ENCODE peak calls at places on chromosomes 4 and X, in five cellular contexts. X, H, Y, N and L are unnamed samples.

GRCh38 chr4:2402053-2402452 is 16.4 kb downstream of the ZFYVE28 start:
- DNase-seq in N (peak; percentile 73), X (no peak), H (peak; percentile 87), Y (no peak), L (peak; percentile 88)

GRCh38 chr4:102268355-102268754 is 76.9 kb downstream of the SLC39A8 start:
- DNase-seq in X (no peak), N (no peak), H (no peak), Y (no peak), L (no peak)

GRCh38 chrX:118528089-118528753 is 32.6 kb downstream of the DOCK11 start:
- DNase-seq in X (no peak), N (no peak), Y (peak; percentile 47), H (no peak), L (no peak)

GRCh38 chr4:68342139-68342538 is 7.8 kb downstream of the YTHDC1 start:
- DNase-seq in Y (no peak), H (no peak), X (peak; percentile 8), N (no peak), L (no peak)

GRCh38 chrX:95290455-95290854 is 1394.2 kb upstream of the DIAPH2 start:
- DNase-seq in H (no peak), Y (no peak), X (no peak), N (no peak), L (peak; percentile 0)

GRCh38 chr4:79209822-79210635 is 115.8 kb downstream of the NAA11 start:
- DNase-seq in X (no peak), H (no peak), Y (no peak), N (peak; percentile 65), L (no peak)

GRCh38 chrX:44971674-44972073 is 98.7 kb downstream of the KDM6A start:
- DNase-seq in N (no peak), Y (no peak), X (no peak), H (peak; percentile 15), L (no peak)

GRCh38 chr4:38154681-38155588 is 194.7 kb downstream of the PTTG2 start:
- DNase-seq in Y (no peak), N (no peak), H (no peak), X (no peak), L (no peak)

GRCh38 chr4:114082348-114082747 is 102.9 kb upstream of the ARSJ start:
- DNase-seq in N (no peak), H (no peak), Y (no peak), X (no peak), L (no peak)

GRCh38 chr4:110163327-110164070 is 34.9 kb downstream of the ELOVL6 start:
- DNase-seq in X (peak; percentile 23), Y (no peak), N (no peak), H (no peak), L (no peak)

GRCh38 chr4:153594208-153594607 is 89.9 kb upstream of the TLR2 start:
- DNase-seq in X (no peak), N (no peak), Y (no peak), H (no peak), L (no peak)

GRCh38 chrX:123830309-123830708 is 29.5 kb upstream of the XIAP start:
- DNase-seq in X (peak; percentile 81), Y (peak; percentile 64), N (peak; percentile 91), H (no peak), L (no peak)

GRCh38 chrX:98931194-98931593 is 1478.9 kb downstream of the PCDH19 start:
- DNase-seq in X (no peak), Y (no peak), N (no peak), H (no peak), L (no peak)

GRCh38 chrX:13059676-13060499 is 15.5 kb upstream of the FAM9C start:
- DNase-seq in X (peak; percentile 36), H (no peak), Y (no peak), N (no peak), L (no peak)

GRCh38 chrX:13067842-13068241 is 23.4 kb upstream of the FAM9C start:
- DNase-seq in H (no peak), Y (no peak), N (no peak), X (no peak), L (no peak)

GRCh38 chrX:13068651-13069050 is 24.2 kb upstream of the FAM9C start:
- DNase-seq in N (no peak), H (no peak), Y (no peak), X (no peak), L (no peak)

GRCh38 chrX:13066391-13066790 is 22.0 kb upstream of the FAM9C start:
- DNase-seq in H (no peak), X (no peak), N (no peak), Y (no peak), L (no peak)

DNA sequence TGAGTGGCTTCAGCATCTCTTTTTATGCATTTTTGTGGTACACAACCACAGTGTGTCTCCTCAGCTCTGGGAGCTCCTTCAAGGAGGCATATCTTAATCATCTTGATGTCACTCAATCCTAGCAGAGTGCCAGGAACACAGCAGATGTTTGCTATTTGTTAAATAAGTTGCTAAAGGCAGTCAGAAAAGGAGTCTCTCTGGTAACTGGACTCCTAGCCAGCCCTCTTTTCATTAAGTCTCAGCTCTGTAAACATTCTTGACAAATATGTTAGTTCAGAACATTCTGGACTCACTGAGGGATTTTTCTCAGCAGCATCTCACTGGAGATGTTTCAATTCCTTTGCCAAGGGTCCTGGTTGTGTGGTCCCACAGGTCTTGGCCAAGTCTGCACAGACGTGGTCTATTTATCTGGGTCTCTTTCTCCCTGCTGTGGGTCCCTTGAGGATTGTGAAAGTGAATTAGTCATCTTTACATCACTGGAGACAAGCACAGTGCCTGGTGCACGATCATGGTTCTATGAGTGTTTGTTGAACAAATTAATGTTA is 20.3 kb upstream of the FAM9C start:
- DNase-seq in H (no peak), X (peak; percentile 8), Y (no peak), N (no peak), L (no peak)
- TF ChIP-seq CHD2 in H (no peak), X (no peak), Y (no peak), N (no peak), L (no peak)

DNA sequence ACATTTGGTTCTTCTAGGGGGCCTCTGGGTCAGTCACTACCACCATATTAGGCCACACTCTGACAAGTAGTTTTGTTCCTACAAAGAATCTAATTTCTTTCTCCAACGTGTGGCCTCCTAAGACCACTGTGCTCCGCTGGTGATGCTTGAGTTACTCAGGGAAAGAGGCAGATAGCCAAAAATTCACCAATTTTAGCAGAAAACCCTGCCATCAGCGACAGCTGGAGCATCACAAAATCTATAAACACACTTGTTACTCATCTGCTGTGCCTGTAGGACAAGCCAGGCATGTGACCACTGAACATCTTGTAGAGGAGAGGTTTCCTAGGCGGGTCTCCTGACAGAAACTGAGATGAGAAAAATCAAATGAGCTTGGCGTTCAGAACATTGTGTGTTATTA is 105.4 kb downstream of the SYNPO2 start:
- DNase-seq in X (no peak), Y (no peak), H (no peak), N (no peak), L (no peak)
- TF ChIP-seq CHD2 in X (no peak), Y (no peak), H (no peak), N (no peak), L (no peak)

DNA sequence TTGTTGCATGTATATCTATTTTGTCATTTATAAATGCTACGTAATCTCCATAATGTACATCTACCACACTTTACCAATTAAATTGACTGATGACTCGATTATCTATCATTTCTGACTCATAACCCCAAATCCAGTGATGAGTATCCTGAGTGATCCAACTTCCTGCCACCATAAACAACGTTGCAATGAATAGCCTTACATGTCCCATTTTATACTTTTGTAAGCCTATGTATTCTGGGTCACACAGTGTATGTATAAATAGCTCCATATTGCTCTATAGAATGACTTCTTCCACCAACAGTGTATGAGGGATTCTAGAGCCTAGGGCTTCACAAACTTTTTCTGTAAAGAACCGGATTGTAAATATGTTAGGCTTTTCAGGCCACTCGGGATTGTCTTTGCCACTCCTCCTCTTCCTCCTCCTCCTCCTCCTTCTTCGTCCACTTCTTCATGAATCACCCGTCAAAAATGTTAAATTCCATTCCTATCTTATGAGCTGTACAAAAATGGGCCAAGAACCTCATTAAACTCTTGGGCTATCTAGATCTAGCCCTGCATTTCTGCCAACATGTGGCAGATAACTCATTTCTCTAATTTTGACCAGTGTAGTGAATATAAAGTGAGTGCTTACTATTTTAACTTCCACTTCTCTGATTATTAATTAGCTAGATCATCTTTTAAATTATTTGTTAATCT is 672.2 kb upstream of the AMOT start:
- DNase-seq in Y (no peak), X (no peak), H (no peak), N (no peak), L (no peak)
- TF ChIP-seq CHD2 in Y (no peak), X (no peak), H (no peak), N (no peak), L (no peak)

GRCh38 chr4:76168688-76169087 is 20.5 kb upstream of the NUP54 start:
- DNase-seq in X (no peak), Y (no peak), N (no peak), H (no peak), L (no peak)

DNA sequence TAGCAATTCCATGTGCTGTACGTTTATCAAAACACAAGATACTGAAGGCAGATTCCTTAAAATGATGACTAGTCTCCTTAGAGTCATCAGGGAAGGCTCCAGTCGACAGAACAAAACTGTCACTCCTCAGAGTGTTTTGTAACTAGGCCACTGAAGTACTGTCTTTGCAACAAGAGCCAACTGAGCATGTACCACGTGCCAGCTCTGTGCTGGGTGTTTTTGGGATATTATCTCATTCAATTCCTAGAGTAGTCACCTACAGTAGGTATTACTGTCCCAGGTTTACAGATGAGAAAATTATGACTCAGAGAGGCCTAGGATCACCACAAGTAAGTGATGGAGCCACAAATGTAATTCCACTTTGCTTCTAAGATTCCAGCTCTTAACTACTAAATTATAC is 18.3 kb upstream of the NUP54 start:
- DNase-seq in Y (no peak), N (no peak), X (no peak), H (no peak), L (no peak)
- TF ChIP-seq CHD2 in Y (no peak), N (no peak), X (no peak), H (no peak), L (no peak)